ENCODE peak calls at places on chromosomes 6 and 20, in seven cellular contexts. B is body of pancreas, Q is HCT116, C is mucosa of descending colon, E is right atrium auricular region, P is GM13977, L is endothelial cell. U is an unnamed sample.

GRCh38 chr6:73521351-73522254 is 771 bp upstream of the EEF1A1 start:
- DNase-seq in B (peak), L (peak), C (peak), Q (no peak), E (no peak), P (peak), U (peak)

GRCh38 chr6:25788305-25788922 is 33.9 kb downstream of the SLC17A4 start:
- DNase-seq in C (peak), Q (peak), L (peak), E (no peak), B (peak), P (peak), U (no peak)

GRCh38 chr6:46637933-46638332 is 14.7 kb downstream of the CYP39A1 start:
- DNase-seq in E (no peak), Q (no peak), C (no peak), P (no peak), L (no peak), B (no peak), U (no peak)

GRCh38 chr20:57685134-57685851 is 24.5 kb downstream of the PMEPA1 start:
- DNase-seq in C (no peak), L (no peak), E (no peak), P (no peak), Q (no peak), B (no peak), U (no peak)

GRCh38 chr6:49713346-49713745 is at the start of gene CRISP2:
- DNase-seq in P (no peak), B (no peak), Q (no peak), C (no peak), E (no peak), L (no peak), U (no peak)

GRCh38 chr6:165227644-165228329 is 81.6 kb downstream of the C6orf118 start:
- DNase-seq in P (no peak), Q (no peak), C (no peak), L (no peak), B (no peak), E (no peak), U (no peak)

GRCh38 chr20:64261138-64261537 is 5.6 kb downstream of the PCMTD2 start:
- DNase-seq in L (no peak), P (no peak), Q (no peak), C (no peak), B (peak), E (no peak), U (no peak)

GRCh38 chr6:44016131-44016870 is 111.0 kb downstream of the MRPL14 start:
- DNase-seq in C (no peak), B (no peak), P (no peak), Q (no peak), L (no peak), E (no peak), U (no peak)

GRCh38 chr6:47669684-47670515 is 28.5 kb upstream of the ADGRF4 start:
- DNase-seq in Q (no peak), P (no peak), E (no peak), L (no peak), B (no peak), C (no peak), U (no peak)

GRCh38 chr20:51760905-51761544 is 7.2 kb downstream of the ATP9A start:
- DNase-seq in Q (no peak), B (no peak), P (no peak), C (no peak), L (no peak), E (no peak), U (no peak)

GRCh38 chr6:14999106-14999505 is 246.8 kb upstream of the JARID2 start:
- DNase-seq in Q (no peak), P (no peak), B (no peak), C (no peak), E (no peak), L (no peak), U (no peak)

GRCh38 chr20:55415567-55416142 is 589.7 kb downstream of the CBLN4 start:
- DNase-seq in L (no peak), P (no peak), B (no peak), E (no peak), C (no peak), Q (no peak), U (no peak)
- TF ChIP-seq CTCF in L (no peak), P (peak), B (peak), E (no peak), C (no peak), Q (no peak), U (peak)

DNA sequence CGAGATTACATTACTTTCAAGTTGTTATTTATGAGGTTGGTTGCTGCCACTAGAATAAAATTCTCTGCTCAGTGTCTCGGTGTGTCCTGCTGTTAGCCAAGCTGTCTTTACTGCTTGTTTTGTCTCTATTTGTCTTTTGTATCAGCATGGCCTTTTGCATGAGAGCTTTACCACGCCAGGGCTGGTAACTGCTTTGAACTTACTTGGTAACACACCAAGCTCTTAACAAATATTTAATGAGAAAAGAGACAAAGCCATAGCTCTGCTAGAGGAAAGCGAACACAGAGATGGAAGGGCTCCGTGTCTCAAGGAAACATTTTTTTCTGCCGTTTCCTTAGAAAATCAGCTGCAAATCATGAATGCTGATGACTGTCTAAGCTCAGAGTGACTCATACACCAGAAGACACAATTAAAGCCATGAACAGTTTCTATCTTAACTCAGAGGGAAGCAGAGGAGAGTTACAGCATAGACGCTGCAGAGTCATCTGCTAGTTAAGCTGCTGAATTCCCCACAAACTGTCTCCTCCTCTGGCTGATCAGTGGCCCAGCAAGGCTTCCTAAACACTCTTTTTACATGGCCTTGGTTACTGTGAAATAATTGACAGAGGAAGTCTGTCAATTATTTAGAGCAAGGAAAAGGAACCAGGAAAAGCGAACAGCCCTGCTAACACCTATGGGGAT is 44.8 kb downstream of the AGPAT4 start:
- DNase-seq in L (no peak), C (no peak), B (no peak), E (no peak), P (peak), Q (no peak), U (no peak)
- TF ChIP-seq CTCF in L (no peak), C (no peak), B (no peak), E (no peak), P (no peak), Q (no peak), U (no peak)

GRCh38 chr6:113969888-113970807 is 800 bp downstream of the HDAC2 start:
- DNase-seq in P (peak), E (no peak), Q (no peak), B (peak), L (peak), C (peak), U (peak)

GRCh38 chr6:113971786-113972185 is 838 bp upstream of the HDAC2 start:
- DNase-seq in B (no peak), C (no peak), L (no peak), E (no peak), Q (no peak), P (no peak), U (no peak)

GRCh38 chr6:113968472-113968871 is 2.5 kb downstream of the HDAC2 start:
- DNase-seq in B (no peak), P (no peak), E (no peak), C (no peak), L (no peak), Q (no peak), U (no peak)

GRCh38 chr6:113967777-113968176 is 3.2 kb downstream of the HDAC2 start:
- DNase-seq in C (no peak), P (no peak), L (no peak), E (no peak), B (no peak), Q (no peak), U (no peak)

GRCh38 chr6:113970808-113971676 is at the start of gene HDAC2:
- DNase-seq in L (peak), C (peak), P (peak), Q (peak), E (peak), B (peak), U (peak)
- TF ChIP-seq CTCF in L (no peak), C (no peak), P (no peak), Q (no peak), E (no peak), B (no peak), U (no peak)

GRCh38 chr6:10721850-10722569 is 860 bp upstream of the TMEM14C start:
- DNase-seq in E (no peak), L (no peak), C (no peak), P (no peak), B (no peak), Q (no peak), U (no peak)

GRCh38 chr6:10722570-10722819 is 375 bp upstream of the TMEM14C start:
- DNase-seq in L (no peak), B (no peak), P (no peak), C (no peak), Q (no peak), E (no peak), U (no peak)

GRCh38 chr6:10725046-10725445 is 2.2 kb downstream of the TMEM14C start:
- DNase-seq in P (no peak), Q (no peak), E (no peak), B (no peak), C (no peak), L (no peak), U (no peak)

GRCh38 chr6:10722820-10723651 is at the start of gene TMEM14C:
- DNase-seq in E (peak), C (peak), P (peak), Q (peak), B (peak), L (peak), U (peak)

DNA sequence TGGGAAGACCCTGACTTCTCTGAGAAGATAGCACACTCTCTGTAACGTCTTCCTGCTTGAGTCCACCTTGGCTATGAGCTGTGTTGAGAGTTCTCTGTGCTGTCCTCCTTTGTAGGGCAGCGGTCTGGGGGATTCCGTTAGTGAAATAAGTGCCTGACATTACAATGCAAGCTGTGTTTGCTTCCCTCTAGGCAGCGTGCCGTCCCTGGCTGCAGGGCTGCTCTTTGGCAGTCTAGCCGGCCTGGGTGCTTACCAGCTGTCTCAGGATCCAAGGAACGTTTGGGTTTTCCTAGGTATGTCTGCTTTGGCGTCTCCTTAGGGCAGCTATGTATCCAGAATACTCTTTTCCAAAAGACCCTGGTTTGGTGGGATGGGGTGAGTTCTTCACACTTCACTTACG is 2.8 kb downstream of the TMEM14C start:
- DNase-seq in C (no peak), B (no peak), P (no peak), L (no peak), Q (no peak), E (no peak), U (no peak)
- TF ChIP-seq CTCF in C (no peak), B (no peak), P (no peak), L (no peak), Q (no peak), E (no peak), U (no peak)

GRCh38 chr6:29419516-29419915 is 4.8 kb downstream of the OR12D1 start:
- DNase-seq in B (no peak), Q (no peak), E (no peak), C (no peak), L (no peak), P (no peak), U (no peak)

DNA sequence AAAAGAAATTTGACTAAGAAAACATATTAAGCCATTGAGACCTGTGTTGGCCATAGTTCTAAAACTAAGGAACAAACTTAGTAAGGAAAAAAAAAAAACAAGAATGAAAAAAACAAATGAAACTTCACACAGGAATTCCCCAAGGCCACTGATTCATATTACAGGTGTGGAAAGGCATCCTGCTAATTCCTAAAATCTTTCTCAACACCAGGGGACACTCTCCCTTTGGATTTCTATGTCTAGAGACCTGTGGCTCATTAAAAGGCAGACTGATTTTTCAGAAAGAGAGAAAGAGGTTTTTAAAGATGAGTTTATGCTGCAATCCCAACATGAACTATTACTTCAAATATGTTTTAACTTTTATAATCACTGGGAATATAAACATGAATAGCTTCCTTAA is at the start of gene OR12D1:
- DNase-seq in Q (peak), B (peak), L (no peak), E (no peak), C (no peak), P (no peak), U (no peak)
- TF ChIP-seq CTCF in Q (peak), B (peak), L (no peak), E (no peak), C (no peak), P (no peak), U (peak)

U was measured in type B pancreatic cell.